ENCODE peak calls at places on chromosomes 6 and 20, in six cellular contexts. F is K562, I is H1, W is WTC11, D is endothelial cell of umbilical vein, A is HepG2. K is an unnamed sample.
A peak's percentile ranks its signal among the peaks of the same experiment; 100 is the strongest.

GRCh38 chr6:147063469-147064031 is 140.7 kb upstream of the STXBP5 start:
- DNase-seq in D (peak; percentile 26), W (no peak), A (peak; percentile 70), I (no peak), F (no peak), K (no peak)

GRCh38 chr6:136073216-136073615 is 176.9 kb downstream of the MTFR2 start:
- DNase-seq in I (no peak), D (no peak), A (no peak), F (no peak), W (no peak), K (no peak)

GRCh38 chr20:49854190-49854875 is 41.7 kb downstream of the SLC9A8 start:
- DNase-seq in A (no peak), F (no peak), W (no peak), D (no peak), I (no peak), K (no peak)

GRCh38 chr6:84411060-84411629 is 183.7 kb upstream of the CEP162 start:
- DNase-seq in A (no peak), W (no peak), I (no peak), F (no peak), D (no peak), K (no peak)

GRCh38 chr6:99609839-99610489 is 3.3 kb downstream of the PRDM13 start:
- DNase-seq in W (no peak), I (no peak), D (no peak), A (no peak), F (no peak), K (no peak)

GRCh38 chr6:139520321-139520768 is 145.9 kb upstream of the CITED2 start:
- DNase-seq in W (no peak), A (no peak), D (no peak), F (no peak), I (no peak), K (no peak)

GRCh38 chr6:31847276-31847978 is 15.2 kb downstream of the NEU1 start:
- DNase-seq in D (no peak), F (no peak), W (no peak), A (no peak), I (no peak), K (no peak)

GRCh38 chr6:31270788-31271640 is 878 bp downstream of the HLA-C start:
- DNase-seq in A (no peak), F (no peak), D (peak; percentile 47), W (peak; percentile 46), I (peak; percentile 79), K (peak; percentile 15)

GRCh38 chr6:32752580-32752979 is 10.8 kb downstream of the HLA-DQB2 start:
- DNase-seq in W (no peak), A (no peak), F (no peak), D (no peak), I (no peak), K (no peak)

GRCh38 chr20:6579417-6579816 is 188.1 kb upstream of the BMP2 start:
- DNase-seq in A (no peak), D (no peak), F (no peak), W (no peak), I (no peak), K (no peak)

GRCh38 chr20:19233025-19233794 is 20.8 kb downstream of the SLC24A3 start:
- DNase-seq in D (no peak), F (no peak), A (no peak), W (no peak), I (no peak), K (no peak)

GRCh38 chr6:14797875-14798593 is 447.8 kb upstream of the JARID2 start:
- DNase-seq in I (no peak), F (no peak), A (no peak), W (no peak), D (no peak), K (no peak)

GRCh38 chr6:15690451-15690961 is 27.7 kb upstream of the DTNBP1 start:
- DNase-seq in A (no peak), F (no peak), W (no peak), I (no peak), D (peak; percentile 19), K (no peak)

GRCh38 chr20:22801528-22801927 is 217.2 kb upstream of the FOXA2 start:
- DNase-seq in W (no peak), I (no peak), D (no peak), F (no peak), A (no peak), K (no peak)

GRCh38 chr6:147666254-147666653 is 157.8 kb downstream of the SAMD5 start:
- DNase-seq in A (no peak), D (no peak), I (no peak), W (no peak), F (no peak), K (no peak)

GRCh38 chr20:23047001-23047737 is 2.3 kb downstream of the THBD start:
- DNase-seq in W (no peak), F (no peak), D (no peak), A (no peak), I (no peak), K (no peak)

GRCh38 chr20:50095476-50096078 is 17.4 kb downstream of the UBE2V1 start:
- DNase-seq in W (no peak), A (no peak), I (no peak), D (no peak), F (no peak), K (no peak)

GRCh38 chr6:42644211-42644610 is 78.2 kb downstream of the PRPH2 start:
- DNase-seq in D (no peak), I (no peak), A (no peak), F (no peak), W (no peak), K (no peak)

GRCh38 chr6:157019733-157020132 is 242.6 kb downstream of the ARID1B start:
- DNase-seq in A (no peak), I (no peak), F (peak; percentile 28), D (peak; percentile 14), W (no peak), K (no peak)

GRCh38 chr6:157022022-157022740 is 245.0 kb downstream of the ARID1B start:
- DNase-seq in F (peak; percentile 91), A (peak; percentile 71), W (peak; percentile 78), D (peak; percentile 77), I (peak; percentile 71), K (peak; percentile 83)

GRCh38 chr6:157019115-157019628 is 242.0 kb downstream of the ARID1B start:
- DNase-seq in A (peak; percentile 14), F (peak; percentile 63), I (no peak), D (no peak), W (no peak), K (peak; percentile 23)

GRCh38 chr6:157021267-157022021 is 244.3 kb downstream of the ARID1B start:
- DNase-seq in W (peak; percentile 92), I (peak; percentile 90), F (peak; percentile 92), A (peak; percentile 91), D (peak; percentile 85), K (peak; percentile 78)

DNA sequence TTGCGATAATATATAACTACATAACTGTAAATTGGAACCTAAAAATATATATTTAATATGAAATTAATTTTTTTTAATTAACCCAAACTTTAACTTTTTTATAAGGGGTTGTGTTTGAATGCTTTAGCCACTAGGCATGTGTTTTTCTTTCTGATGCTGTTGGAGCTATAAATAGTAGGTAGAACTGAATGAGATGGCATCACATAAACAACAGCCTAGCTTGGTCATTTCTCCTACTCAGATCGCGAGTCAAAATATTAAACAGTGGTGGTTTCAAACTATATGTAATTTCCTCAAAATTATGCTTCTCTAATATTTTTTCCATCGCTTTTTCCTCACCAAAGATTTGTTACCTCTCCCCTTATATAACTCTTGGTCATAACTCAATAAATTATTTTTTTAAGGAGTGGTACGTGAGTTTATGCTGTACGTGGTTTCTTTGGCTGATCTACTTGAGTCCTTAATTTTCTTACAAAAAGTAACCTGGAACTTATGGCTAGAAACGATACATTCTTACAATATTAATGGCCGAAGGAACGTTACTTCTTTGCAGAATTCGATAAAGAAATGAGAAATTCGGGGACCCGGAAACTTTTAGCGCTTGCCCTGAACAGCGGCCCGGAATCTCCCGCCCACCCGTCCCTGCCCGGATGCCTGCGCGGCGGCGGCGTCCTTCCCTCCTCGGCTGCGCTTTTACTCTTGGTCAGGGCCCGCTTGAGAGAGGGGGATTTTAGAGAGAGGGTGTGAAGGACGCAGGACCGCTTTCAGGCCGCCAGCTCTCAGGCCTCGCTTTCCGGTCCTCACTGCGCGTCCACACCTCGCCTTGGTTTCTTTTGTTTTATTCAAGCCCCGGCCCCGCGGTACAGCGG is 243.5 kb downstream of the ARID1B start:
- DNase-seq in W (peak; percentile 66), A (peak; percentile 51), I (no peak), D (peak; percentile 66), F (peak; percentile 78), K (peak; percentile 57)
- TF ChIP-seq JUN in W (no peak), A (no peak), I (no peak), D (no peak), F (no peak), K (no peak)

GRCh38 chr6:4297348-4297747 is 162.0 kb upstream of the ECI2 start:
- DNase-seq in A (no peak), F (no peak), D (no peak), I (no peak), W (no peak), K (no peak)
- TF ChIP-seq JUN in A (no peak), F (no peak), D (no peak), I (no peak), W (no peak), K (no peak)

GRCh38 chr6:95578106-95578410 is 723 bp downstream of the MANEA start:
- DNase-seq in F (peak; percentile 37), A (peak; percentile 15), D (no peak), W (no peak), I (no peak), K (no peak)
- TF ChIP-seq JUN in F (no peak), A (no peak), D (no peak), W (no peak), I (no peak), K (no peak)

GRCh38 chr20:17680128-17680835 is 1.8 kb downstream of the RRBP1 start:
- DNase-seq in D (peak; percentile 46), W (no peak), A (peak; percentile 80), F (peak; percentile 48), I (no peak), K (peak; percentile 78)

GRCh38 chr20:17681741-17682102 is 320 bp downstream of the RRBP1 start:
- DNase-seq in I (no peak), F (no peak), W (no peak), A (no peak), D (no peak), K (no peak)

GRCh38 chr20:17682103-17682888 is at the start of gene RRBP1:
- DNase-seq in W (peak; percentile 99), I (peak; percentile 95), A (peak; percentile 98), F (peak; percentile 93), D (peak; percentile 98), K (peak; percentile 98)

GRCh38 chr20:17679786-17680127 is 2.3 kb downstream of the RRBP1 start:
- DNase-seq in D (peak; percentile 21), A (no peak), W (no peak), F (no peak), I (no peak), K (no peak)

DNA sequence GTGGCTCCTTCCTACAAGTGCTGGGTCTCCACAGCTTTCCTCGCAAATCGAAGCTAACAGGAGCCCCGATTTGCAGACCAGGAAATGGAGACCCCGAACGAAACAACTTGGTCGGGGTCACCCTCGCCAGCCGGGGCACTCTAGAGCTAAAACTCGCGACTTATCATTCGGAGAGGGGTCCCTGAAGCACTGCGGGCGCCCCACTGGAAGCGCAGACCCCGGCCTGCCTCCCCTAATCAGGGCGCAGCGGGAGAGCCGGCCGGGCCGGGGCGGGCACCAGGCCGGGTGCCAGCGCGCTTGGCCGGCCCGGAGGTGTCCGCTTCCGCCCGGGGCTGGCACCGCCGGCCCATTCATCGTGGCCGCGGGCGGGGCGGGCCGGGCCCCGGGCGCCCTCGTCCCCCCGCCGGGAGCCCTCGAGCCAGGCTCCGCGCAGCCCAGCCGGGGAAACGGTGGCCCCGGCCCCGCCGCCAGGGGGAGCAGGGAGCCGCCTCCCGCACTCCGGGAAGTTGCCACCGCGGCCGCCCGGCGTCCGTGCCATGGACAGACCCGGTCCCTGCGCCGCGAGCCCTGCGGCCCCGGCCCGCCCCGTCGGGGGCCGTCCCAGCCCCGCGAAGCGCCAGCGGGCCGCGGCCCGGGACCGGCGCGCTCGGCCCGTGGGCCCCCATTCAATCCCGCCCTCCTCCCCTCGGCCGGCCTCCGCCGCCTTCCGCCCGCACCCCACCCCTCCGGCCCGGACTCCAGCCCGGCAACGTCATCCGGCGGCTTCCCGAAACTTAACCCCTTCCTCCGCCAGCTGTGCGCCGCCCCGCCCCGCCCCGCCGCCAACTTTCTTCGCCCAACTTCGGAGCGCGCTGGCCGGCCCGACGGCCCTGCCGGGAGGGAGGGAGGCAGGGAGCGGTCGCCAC is 954 bp downstream of the RRBP1 start:
- DNase-seq in F (peak; percentile 69), A (peak; percentile 58), W (peak; percentile 82), D (peak; percentile 49), I (peak; percentile 92), K (peak; percentile 80)
- TF ChIP-seq JUN in F (no peak), A (no peak), W (no peak), D (no peak), I (no peak), K (peak; percentile 84)

K was measured in A549.